ENCODE peak calls at places on chromosome 1, in eight cellular contexts. F is tibial nerve, Q is astrocyte of the spinal cord, K is ascending aorta, M is choroid plexus epithelial cell, R is neural progenitor cell, Y is psoas muscle, U is GM13977. B is an unnamed sample.

GRCh38 chr1:36977736-36978314 is 56.5 kb downstream of the GRIK3 start:
- DNase-seq in F (no peak), Q (no peak), K (no peak), M (no peak), R (no peak), Y (no peak), U (no peak), B (no peak)

GRCh38 chr1:36084502-36085115 is 715 bp downstream of the TEKT2 start:
- DNase-seq in F (no peak), Q (peak; percentile 10), K (no peak), M (peak; percentile 20), R (peak; percentile 46), Y (no peak), U (no peak), B (no peak)

GRCh38 chr1:227869281-227869842 is 53.9 kb downstream of the PRSS38 start:
- DNase-seq in F (no peak), Q (no peak), K (no peak), M (no peak), R (no peak), Y (peak; percentile 16), U (no peak), B (no peak)

GRCh38 chr1:29239142-29239541 is 2.8 kb downstream of the PTPRU start:
- DNase-seq in F (no peak), Q (no peak), K (no peak), M (no peak), R (no peak), Y (no peak), U (no peak), B (no peak)

GRCh38 chr1:59092126-59092525 is 204.8 kb upstream of the FGGY start:
- DNase-seq in F (no peak), Q (no peak), K (no peak), M (no peak), R (no peak), Y (no peak), U (no peak), B (no peak)

GRCh38 chr1:235822685-235823084 is 44.0 kb downstream of the LYST start:
- DNase-seq in F (no peak), Q (no peak), K (no peak), M (peak; percentile 67), R (no peak), Y (no peak), U (no peak), B (no peak)

GRCh38 chr1:161902146-161902545 is 121.5 kb downstream of the OLFML2B start:
- DNase-seq in F (no peak), Q (no peak), K (no peak), M (no peak), R (no peak), Y (no peak), U (no peak), B (no peak)

GRCh38 chr1:45569962-45570581 is 13.8 kb upstream of the NASP start:
- DNase-seq in F (peak; percentile 59), Q (peak; percentile 73), K (no peak), M (peak; percentile 89), R (peak; percentile 76), Y (peak; percentile 78), U (peak; percentile 70), B (no peak)

GRCh38 chr1:3115275-3116149 is 46.5 kb downstream of the PRDM16 start:
- DNase-seq in F (no peak), Q (no peak), K (no peak), M (no peak), R (no peak), Y (no peak), U (no peak), B (no peak)

GRCh38 chr1:203480084-203480483 is 4.5 kb downstream of the PRELP start:
- DNase-seq in F (no peak), Q (peak; percentile 8), K (no peak), M (peak; percentile 69), R (no peak), Y (no peak), U (no peak), B (no peak)
- TF ChIP-seq CTCF in F (no peak), Q (no peak), K (peak; percentile 37), M (peak; percentile 9), R (no peak), Y (no peak), U (no peak), B (no peak)

DNA sequence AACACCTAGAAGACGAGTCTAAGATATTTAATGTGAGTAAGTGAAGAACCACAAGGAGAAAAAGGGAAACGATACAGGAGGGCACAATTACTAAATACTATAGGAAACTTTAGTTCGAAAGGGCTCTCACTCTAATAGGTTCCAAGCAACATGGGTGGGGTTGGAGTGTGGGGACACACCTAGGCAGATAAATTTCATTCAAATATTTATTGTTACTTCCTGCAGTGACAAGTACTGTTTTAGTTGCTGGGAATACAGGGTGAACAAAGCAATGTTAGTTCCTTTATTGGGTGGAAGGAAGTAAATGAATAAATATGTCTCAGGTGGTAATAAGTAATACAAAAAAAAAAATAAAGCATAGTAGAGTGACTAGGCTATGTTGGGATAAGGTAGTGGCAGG is 73.2 kb upstream of the B3GALT2 start:
- DNase-seq in F (no peak), Q (no peak), K (no peak), M (no peak), R (no peak), Y (no peak), U (no peak), B (no peak)
- TF ChIP-seq CTCF in F (no peak), Q (no peak), K (no peak), M (no peak), R (no peak), Y (no peak), U (no peak), B (no peak)

GRCh38 chr1:99579691-99580171 is 66.2 kb upstream of the PALMD start:
- DNase-seq in F (no peak), Q (no peak), K (no peak), M (no peak), R (no peak), Y (no peak), U (no peak), B (no peak)

GRCh38 chr1:99580451-99580850 is 65.5 kb upstream of the PALMD start:
- DNase-seq in F (no peak), Q (no peak), K (no peak), M (peak; percentile 18), R (no peak), Y (no peak), U (no peak), B (no peak)
- TF ChIP-seq CTCF in F (no peak), Q (no peak), K (no peak), M (no peak), R (no peak), Y (no peak), U (no peak), B (no peak)

GRCh38 chr1:18556364-18556763 is 74.3 kb upstream of the PAX7 start:
- DNase-seq in F (no peak), Q (no peak), K (no peak), M (peak; percentile 57), R (peak; percentile 63), Y (no peak), U (no peak), B (no peak)
- TF ChIP-seq CTCF in F (no peak), Q (peak; percentile 41), K (no peak), M (peak; percentile 67), R (peak; percentile 69), Y (no peak), U (peak; percentile 46), B (peak; percentile 20)

DNA sequence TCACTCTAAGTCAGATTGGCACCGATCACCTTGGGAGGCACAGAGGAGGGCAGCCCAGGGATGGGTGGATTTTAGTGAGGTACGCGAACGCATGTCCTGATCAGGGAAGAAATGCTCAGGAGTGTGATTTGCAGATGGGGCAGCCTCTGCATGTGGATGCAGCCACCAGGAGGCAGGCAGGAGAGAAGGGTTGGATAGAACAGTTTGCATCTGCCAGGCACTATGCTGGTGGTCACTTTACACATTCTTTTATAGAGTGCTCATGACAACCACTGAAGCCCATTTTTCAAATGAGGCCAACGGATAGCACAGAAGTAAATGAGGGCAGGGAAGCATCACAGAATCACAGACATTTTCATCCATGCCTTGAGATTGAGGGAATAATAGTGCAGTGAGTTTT is 5.7 kb downstream of the LAMB3 start:
- DNase-seq in F (no peak), Q (peak; percentile 58), K (no peak), M (peak; percentile 52), R (peak; percentile 33), Y (no peak), U (no peak), B (no peak)
- TF ChIP-seq CTCF in F (no peak), Q (peak; percentile 52), K (no peak), M (peak; percentile 57), R (peak; percentile 40), Y (peak; percentile 25), U (peak; percentile 4), B (peak; percentile 2)

DNA sequence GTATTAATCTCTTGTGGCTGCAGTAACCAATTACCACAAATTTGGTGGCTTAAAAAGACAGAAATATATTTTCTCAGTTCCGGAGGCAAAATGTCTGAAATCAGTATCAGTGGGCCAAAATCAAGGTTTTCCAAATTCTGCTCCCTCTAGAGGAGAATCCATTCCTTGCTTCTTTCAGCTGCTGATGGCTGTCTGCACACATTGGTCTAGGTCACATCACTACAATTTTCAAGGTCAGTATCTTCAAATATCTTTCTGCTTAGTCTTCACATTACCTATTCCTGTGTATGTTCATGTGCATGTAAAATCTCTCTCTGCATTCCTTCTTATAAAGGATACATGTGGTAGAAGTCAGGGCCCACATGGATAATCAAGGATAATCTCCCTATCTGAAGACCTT is 999.4 kb downstream of the KCNT2 start:
- DNase-seq in F (no peak), Q (no peak), K (no peak), M (no peak), R (peak; percentile 4), Y (no peak), U (no peak), B (no peak)
- TF ChIP-seq CTCF in F (no peak), Q (no peak), K (no peak), M (peak; percentile 54), R (peak; percentile 41), Y (no peak), U (no peak), B (no peak)

GRCh38 chr1:203328714-203329122 is 22.2 kb downstream of the FMOD start:
- DNase-seq in F (no peak), Q (peak; percentile 82), K (no peak), M (peak; percentile 85), R (peak; percentile 80), Y (no peak), U (no peak), B (no peak)
- TF ChIP-seq CTCF in F (no peak), Q (no peak), K (no peak), M (peak; percentile 47), R (peak; percentile 39), Y (no peak), U (no peak), B (no peak)

B was measured in D721Med.